ENCODE peak calls at places on chromosome 22, in five cellular contexts. O is H1; F is effector CD4-positive, alpha-beta T cell; J is cardiac fibroblast; W is DMS153. L is an unnamed sample.

GRCh38 chr22:19825016-19825339 is 29.7 kb downstream of the GNB1L start:
- DNase-seq in O (no peak), F (no peak), J (no peak), W (no peak), L (peak; percentile 3)

GRCh38 chr22:38184788-38185187 is 3.2 kb upstream of the PLA2G6 start:
- DNase-seq in O (no peak), F (no peak), J (no peak), W (no peak), L (no peak)

GRCh38 chr22:22446527-22446926 is 62.0 kb downstream of the ZNF280B start:
- DNase-seq in O (no peak), F (no peak), J (no peak), W (no peak), L (no peak)

GRCh38 chr22:35568751-35569725 is 28.4 kb downstream of the RASD2 start:
- DNase-seq in O (no peak), F (no peak), J (peak; percentile 67), W (no peak), L (peak; percentile 64)

GRCh38 chr22:50620861-50621490 is 7.0 kb downstream of the ARSA start:
- DNase-seq in O (no peak), F (peak; percentile 64), J (no peak), W (no peak), L (no peak)

GRCh38 chr22:48760481-48761238 is 1067.0 kb downstream of the BRD1 start:
- DNase-seq in O (no peak), F (no peak), J (no peak), W (no peak), L (no peak)

GRCh38 chr22:37442537-37442936 is 15.3 kb upstream of the ELFN2 start:
- DNase-seq in O (no peak), F (no peak), J (peak; percentile 71), W (peak; percentile 23), L (no peak)

GRCh38 chr22:37330200-37331033 is 48.1 kb downstream of the CYTH4 start:
- DNase-seq in O (peak; percentile 69), F (no peak), J (peak; percentile 92), W (peak; percentile 28), L (peak; percentile 47)

GRCh38 chr22:29206372-29207230 is 905 bp downstream of the EMID1 start:
- DNase-seq in O (no peak), F (no peak), J (no peak), W (no peak), L (no peak)

GRCh38 chr22:36362819-36363377 is 24.9 kb downstream of the MYH9 start:
- DNase-seq in O (no peak), F (no peak), J (peak; percentile 71), W (no peak), L (peak; percentile 52)

GRCh38 chr22:46477967-46478635 is 59.3 kb downstream of the CELSR1 start:
- DNase-seq in O (no peak), F (no peak), J (no peak), W (no peak), L (no peak)

GRCh38 chr22:48305726-48306235 is 1521.9 kb downstream of the BRD1 start:
- DNase-seq in O (no peak), F (no peak), J (no peak), W (no peak), L (no peak)

GRCh38 chr22:30823015-30823370 is 128.3 kb downstream of the OSBP2 start:
- DNase-seq in O (no peak), F (no peak), J (peak; percentile 32), W (no peak), L (no peak)

GRCh38 chr22:36816635-36817428 is at the start of gene PVALB:
- DNase-seq in O (no peak), F (no peak), J (peak; percentile 22), W (no peak), L (peak; percentile 62)

GRCh38 chr22:36768616-36769015 is 7.3 kb downstream of the IFT27 start:
- DNase-seq in O (no peak), F (no peak), J (no peak), W (no peak), L (no peak)

GRCh38 chr22:25282346-25282670 is 62.9 kb downstream of the CRYBB2 start:
- DNase-seq in O (no peak), F (no peak), J (no peak), W (no peak), L (peak; percentile 6)

GRCh38 chr22:21982338-21982965 is at the start of gene TOP3B:
- DNase-seq in O (no peak), F (peak; percentile 73), J (peak; percentile 80), W (peak; percentile 46), L (peak; percentile 94)

GRCh38 chr22:41576877-41577276 is 12.8 kb downstream of the PMM1 start:
- DNase-seq in O (no peak), F (no peak), J (peak; percentile 58), W (peak; percentile 13), L (no peak)

GRCh38 chr22:49371325-49372110 is 456.2 kb downstream of the BRD1 start:
- DNase-seq in O (no peak), F (no peak), J (no peak), W (no peak), L (no peak)

GRCh38 chr22:35842954-35843353 is 125.3 kb downstream of the APOL5 start:
- DNase-seq in O (no peak), F (no peak), J (peak; percentile 58), W (peak; percentile 43), L (peak; percentile 51)

GRCh38 chr22:40749006-40749405 is 69.7 kb downstream of the MCHR1 start:
- DNase-seq in O (no peak), F (no peak), J (no peak), W (no peak), L (no peak)

GRCh38 chr22:37812869-37813678 is 5.3 kb downstream of the GCAT start:
- DNase-seq in O (no peak), F (no peak), J (no peak), W (no peak), L (no peak)

GRCh38 chr22:39999144-39999757 is 4.5 kb downstream of the FAM83F start:
- DNase-seq in O (no peak), F (no peak), J (peak; percentile 68), W (peak; percentile 16), L (no peak)

GRCh38 chr22:46047841-46048595 is 71.1 kb upstream of the WNT7B start:
- DNase-seq in O (no peak), F (no peak), J (no peak), W (no peak), L (no peak)

GRCh38 chr22:20001082-20001638 is 15.5 kb downstream of the ARVCF start:
- DNase-seq in O (no peak), F (no peak), J (peak; percentile 34), W (no peak), L (no peak)

GRCh38 chr22:48268293-48268692 is 1505.8 kb downstream of the TBC1D22A start:
- DNase-seq in O (no peak), F (no peak), J (no peak), W (no peak), L (no peak)

GRCh38 chr22:26646158-26646557 is 11.2 kb upstream of the MIAT start:
- DNase-seq in O (no peak), F (no peak), J (peak; percentile 41), W (no peak), L (peak; percentile 67)

GRCh38 chr22:22579869-22580604 is 21.0 kb upstream of the PRAME start:
- DNase-seq in O (no peak), F (no peak), J (no peak), W (no peak), L (no peak)

L was measured in GM03348.